ENCODE peak calls at places on chromosomes 4 and X, in seven cellular contexts. One of them, this sample, is unnamed.

GRCh38 chr4:142201041-142201440 is 564.7 kb downstream of the IL15 start:
- DNase-seq in hepatocyte: no peak
- DNase-seq in mucosa of descending colon: no peak
- DNase-seq in stimulated activated CD4-positive, alpha-beta T cell treated with anti-CD3 and anti-CD28 coated beads, Interleukin-1b, Interleukin-23, amount 100 ng/mL, for 24 hours: no peak
- DNase-seq in iPS-NIHi11: no peak
- DNase-seq in cardiac septum: no peak
- DNase-seq in activated gamma-delta T cell: no peak
- DNase-seq in this sample: peak

GRCh38 chrX:65587616-65588526 is 53.3 kb upstream of the LAS1L start:
- DNase-seq in hepatocyte: peak
- DNase-seq in mucosa of descending colon: peak
- DNase-seq in stimulated activated CD4-positive, alpha-beta T cell treated with anti-CD3 and anti-CD28 coated beads, Interleukin-1b, Interleukin-23, amount 100 ng/mL, for 24 hours: no peak
- DNase-seq in iPS-NIHi11: no peak
- DNase-seq in cardiac septum: no peak
- DNase-seq in activated gamma-delta T cell: no peak
- DNase-seq in this sample: peak

GRCh38 chr4:23779839-23780238 is 110.0 kb downstream of the PPARGC1A start:
- DNase-seq in hepatocyte: no peak
- DNase-seq in mucosa of descending colon: no peak
- DNase-seq in stimulated activated CD4-positive, alpha-beta T cell treated with anti-CD3 and anti-CD28 coated beads, Interleukin-1b, Interleukin-23, amount 100 ng/mL, for 24 hours: no peak
- DNase-seq in iPS-NIHi11: no peak
- DNase-seq in cardiac septum: no peak
- DNase-seq in activated gamma-delta T cell: no peak
- DNase-seq in this sample: no peak

GRCh38 chrX:119693996-119694451 is 1.1 kb upstream of the SEPTIN6 start:
- DNase-seq in hepatocyte: no peak
- DNase-seq in mucosa of descending colon: peak
- DNase-seq in stimulated activated CD4-positive, alpha-beta T cell treated with anti-CD3 and anti-CD28 coated beads, Interleukin-1b, Interleukin-23, amount 100 ng/mL, for 24 hours: no peak
- DNase-seq in iPS-NIHi11: peak
- DNase-seq in cardiac septum: no peak
- DNase-seq in activated gamma-delta T cell: no peak
- DNase-seq in this sample: no peak

GRCh38 chr4:188971125-188971524 is 831.9 kb downstream of the TRIML1 start:
- DNase-seq in hepatocyte: no peak
- DNase-seq in mucosa of descending colon: no peak
- DNase-seq in stimulated activated CD4-positive, alpha-beta T cell treated with anti-CD3 and anti-CD28 coated beads, Interleukin-1b, Interleukin-23, amount 100 ng/mL, for 24 hours: no peak
- DNase-seq in iPS-NIHi11: peak
- DNase-seq in cardiac septum: no peak
- DNase-seq in activated gamma-delta T cell: no peak
- DNase-seq in this sample: no peak

GRCh38 chr4:176538217-176538925 is 218.6 kb downstream of the SPCS3 start:
- DNase-seq in hepatocyte: no peak
- DNase-seq in mucosa of descending colon: no peak
- DNase-seq in stimulated activated CD4-positive, alpha-beta T cell treated with anti-CD3 and anti-CD28 coated beads, Interleukin-1b, Interleukin-23, amount 100 ng/mL, for 24 hours: no peak
- DNase-seq in iPS-NIHi11: no peak
- DNase-seq in cardiac septum: no peak
- DNase-seq in activated gamma-delta T cell: no peak
- DNase-seq in this sample: peak

GRCh38 chrX:2334237-2334636 is 166.5 kb downstream of the DHRSX start:
- DNase-seq in hepatocyte: no peak
- DNase-seq in mucosa of descending colon: no peak
- DNase-seq in stimulated activated CD4-positive, alpha-beta T cell treated with anti-CD3 and anti-CD28 coated beads, Interleukin-1b, Interleukin-23, amount 100 ng/mL, for 24 hours: no peak
- DNase-seq in iPS-NIHi11: no peak
- DNase-seq in cardiac septum: no peak
- DNase-seq in activated gamma-delta T cell: no peak
- DNase-seq in this sample: no peak

GRCh38 chr4:1579834-1580686 is 104.1 kb downstream of the FAM53A start:
- DNase-seq in hepatocyte: peak
- DNase-seq in mucosa of descending colon: peak
- DNase-seq in stimulated activated CD4-positive, alpha-beta T cell treated with anti-CD3 and anti-CD28 coated beads, Interleukin-1b, Interleukin-23, amount 100 ng/mL, for 24 hours: peak
- DNase-seq in iPS-NIHi11: no peak
- DNase-seq in cardiac septum: peak
- DNase-seq in activated gamma-delta T cell: peak
- DNase-seq in this sample: peak

GRCh38 chr4:41154814-41155177 is 59.5 kb downstream of the APBB2 start:
- DNase-seq in hepatocyte: no peak
- DNase-seq in mucosa of descending colon: no peak
- DNase-seq in stimulated activated CD4-positive, alpha-beta T cell treated with anti-CD3 and anti-CD28 coated beads, Interleukin-1b, Interleukin-23, amount 100 ng/mL, for 24 hours: no peak
- DNase-seq in iPS-NIHi11: no peak
- DNase-seq in cardiac septum: no peak
- DNase-seq in activated gamma-delta T cell: no peak
- DNase-seq in this sample: no peak

GRCh38 chr4:6944311-6945051 is 34.9 kb downstream of the TBC1D14 start:
- DNase-seq in hepatocyte: no peak
- DNase-seq in mucosa of descending colon: no peak
- DNase-seq in stimulated activated CD4-positive, alpha-beta T cell treated with anti-CD3 and anti-CD28 coated beads, Interleukin-1b, Interleukin-23, amount 100 ng/mL, for 24 hours: no peak
- DNase-seq in iPS-NIHi11: no peak
- DNase-seq in cardiac septum: no peak
- DNase-seq in activated gamma-delta T cell: no peak
- DNase-seq in this sample: no peak

GRCh38 chrX:133415276-133416105 is at the start of gene GPC4:
- DNase-seq in hepatocyte: peak
- DNase-seq in mucosa of descending colon: peak
- DNase-seq in stimulated activated CD4-positive, alpha-beta T cell treated with anti-CD3 and anti-CD28 coated beads, Interleukin-1b, Interleukin-23, amount 100 ng/mL, for 24 hours: no peak
- DNase-seq in iPS-NIHi11: peak
- DNase-seq in cardiac septum: no peak
- DNase-seq in activated gamma-delta T cell: peak
- DNase-seq in this sample: peak

GRCh38 chrX:152861826-152862225 is 31.0 kb downstream of the NSDHL start:
- DNase-seq in hepatocyte: no peak
- DNase-seq in mucosa of descending colon: no peak
- DNase-seq in stimulated activated CD4-positive, alpha-beta T cell treated with anti-CD3 and anti-CD28 coated beads, Interleukin-1b, Interleukin-23, amount 100 ng/mL, for 24 hours: no peak
- DNase-seq in iPS-NIHi11: no peak
- DNase-seq in cardiac septum: no peak
- DNase-seq in activated gamma-delta T cell: no peak
- DNase-seq in this sample: no peak

This sample was measured in fibroblast of the aortic adventitia.